ENCODE peak calls at places on chromosomes 7 and 10, in four cellular contexts. U is HEK293T, Z is GM12878, J is K562. S is an unnamed sample.

GRCh38 chr7:97064972-97065587 is 40.4 kb upstream of the DLX5 start:
- DNase-seq in U (peak), Z (no peak), J (peak), S (peak)

GRCh38 chr7:77699056-77699455 is 2.8 kb downstream of the RSBN1L start:
- DNase-seq in U (no peak), Z (peak), J (no peak), S (peak)

GRCh38 chr7:130938661-130939060 is 204.7 kb upstream of the KLF14 start:
- DNase-seq in U (no peak), Z (no peak), J (no peak), S (no peak)

GRCh38 chr10:33010132-33011037 is 52.4 kb upstream of the ITGB1 start:
- DNase-seq in U (peak), Z (no peak), J (no peak), S (peak)

GRCh38 chr10:59177031-59177861 is 803 bp downstream of the PHYHIPL start:
- DNase-seq in U (peak), Z (no peak), J (no peak), S (peak)

GRCh38 chr7:137325927-137326326 is 17.6 kb downstream of the PTN start:
- DNase-seq in U (no peak), Z (no peak), J (no peak), S (no peak)

GRCh38 chr10:4586756-4587155 is 239.3 kb upstream of the AKR1E2 start:
- DNase-seq in U (no peak), Z (no peak), J (no peak), S (no peak)

GRCh38 chr10:59830601-59831259 is 75.6 kb downstream of the CCDC6 start:
- DNase-seq in U (peak), Z (no peak), J (peak), S (peak)

GRCh38 chr7:77409739-77410545 is 6.2 kb downstream of the GSAP start:
- DNase-seq in U (no peak), Z (no peak), J (no peak), S (no peak)

GRCh38 chr7:21504021-21504420 is 38.8 kb upstream of the DNAH11 start:
- DNase-seq in U (no peak), Z (no peak), J (no peak), S (no peak)

GRCh38 chr10:95289921-95290421 is 832 bp downstream of the PDLIM1 start:
- DNase-seq in U (no peak), Z (no peak), J (no peak), S (no peak)

GRCh38 chr7:12898610-12899009 is 211.2 kb downstream of the ARL4A start:
- DNase-seq in U (no peak), Z (no peak), J (peak), S (no peak)

GRCh38 chr7:20064181-20064970 is 152.8 kb downstream of the MACC1 start:
- DNase-seq in U (no peak), Z (no peak), J (no peak), S (no peak)

GRCh38 chr10:43857206-43857952 is 208.7 kb upstream of the ZNF32 start:
- DNase-seq in U (no peak), Z (no peak), J (no peak), S (peak)

GRCh38 chr7:27116962-27117686 is 13.4 kb downstream of the HOXA4 start:
- DNase-seq in U (no peak), Z (no peak), J (no peak), S (no peak)

GRCh38 chr10:14016011-14016536 is 314.6 kb downstream of the FRMD4A start:
- DNase-seq in U (no peak), Z (no peak), J (no peak), S (no peak)

GRCh38 chr7:155685070-155685790 is 40.8 kb downstream of the RBM33 start:
- DNase-seq in U (no peak), Z (no peak), J (no peak), S (no peak)

GRCh38 chr10:75788394-75789205 is 357.2 kb downstream of the LRMDA start:
- DNase-seq in U (no peak), Z (no peak), J (no peak), S (no peak)
- TF ChIP-seq FOXM1 in U (no peak), Z (no peak), J (no peak), S (no peak)

DNA sequence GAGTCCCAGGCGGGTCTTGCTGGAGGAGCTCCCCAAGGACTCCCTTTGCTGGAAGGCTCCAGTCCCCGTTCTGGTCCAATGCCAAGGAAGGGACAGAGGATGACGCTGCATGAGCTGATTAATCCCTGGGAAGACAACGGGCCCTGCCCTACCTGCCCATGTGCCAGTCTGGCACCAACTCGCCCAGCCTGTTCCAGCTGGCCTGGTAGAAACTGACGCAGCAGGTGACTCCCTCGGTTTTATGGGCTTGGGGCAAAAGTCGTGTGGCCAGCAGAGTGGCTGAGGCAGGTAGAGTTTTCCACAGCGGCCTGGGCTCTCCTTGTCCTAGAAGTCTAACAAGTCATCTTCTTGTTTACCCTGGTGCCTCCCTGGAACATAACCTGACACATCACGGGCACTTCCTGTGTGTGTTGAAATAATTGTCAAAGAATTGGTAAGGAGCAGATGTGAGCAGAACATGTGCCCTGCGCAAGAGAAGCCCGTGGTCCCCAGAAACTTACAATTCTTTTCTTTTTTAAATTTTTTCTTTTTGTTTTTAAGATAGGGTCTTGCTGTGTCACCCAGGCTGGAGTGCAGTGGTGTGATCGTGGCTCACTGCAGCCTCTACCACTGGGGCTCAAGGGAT is 20.3 kb upstream of the LMTK2 start:
- DNase-seq in U (no peak), Z (no peak), J (no peak), S (no peak)
- TF ChIP-seq FOXM1 in U (no peak), Z (no peak), J (no peak), S (no peak)

DNA sequence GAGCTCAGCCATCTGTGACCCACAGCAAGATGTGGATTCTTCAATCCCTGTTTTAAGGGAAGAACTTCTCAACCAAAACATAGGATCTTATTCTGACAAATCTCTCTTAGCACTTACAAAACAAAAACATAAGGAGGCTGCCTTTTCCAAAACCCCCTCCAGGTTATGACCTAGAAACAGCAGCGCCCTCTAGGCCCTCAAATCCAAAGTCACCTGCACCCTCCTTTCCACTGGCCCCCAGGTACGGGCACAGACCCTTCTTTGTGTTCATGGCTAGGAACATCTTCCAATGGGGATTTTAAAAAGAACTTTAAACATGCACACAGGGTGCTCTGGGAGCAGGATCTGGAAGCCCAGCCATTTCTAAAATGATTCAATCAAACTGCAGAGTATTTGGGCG is 100.2 kb downstream of the FGFR2 start:
- DNase-seq in U (no peak), Z (no peak), J (no peak), S (no peak)
- TF ChIP-seq FOXM1 in U (no peak), Z (no peak), J (no peak), S (no peak)

DNA sequence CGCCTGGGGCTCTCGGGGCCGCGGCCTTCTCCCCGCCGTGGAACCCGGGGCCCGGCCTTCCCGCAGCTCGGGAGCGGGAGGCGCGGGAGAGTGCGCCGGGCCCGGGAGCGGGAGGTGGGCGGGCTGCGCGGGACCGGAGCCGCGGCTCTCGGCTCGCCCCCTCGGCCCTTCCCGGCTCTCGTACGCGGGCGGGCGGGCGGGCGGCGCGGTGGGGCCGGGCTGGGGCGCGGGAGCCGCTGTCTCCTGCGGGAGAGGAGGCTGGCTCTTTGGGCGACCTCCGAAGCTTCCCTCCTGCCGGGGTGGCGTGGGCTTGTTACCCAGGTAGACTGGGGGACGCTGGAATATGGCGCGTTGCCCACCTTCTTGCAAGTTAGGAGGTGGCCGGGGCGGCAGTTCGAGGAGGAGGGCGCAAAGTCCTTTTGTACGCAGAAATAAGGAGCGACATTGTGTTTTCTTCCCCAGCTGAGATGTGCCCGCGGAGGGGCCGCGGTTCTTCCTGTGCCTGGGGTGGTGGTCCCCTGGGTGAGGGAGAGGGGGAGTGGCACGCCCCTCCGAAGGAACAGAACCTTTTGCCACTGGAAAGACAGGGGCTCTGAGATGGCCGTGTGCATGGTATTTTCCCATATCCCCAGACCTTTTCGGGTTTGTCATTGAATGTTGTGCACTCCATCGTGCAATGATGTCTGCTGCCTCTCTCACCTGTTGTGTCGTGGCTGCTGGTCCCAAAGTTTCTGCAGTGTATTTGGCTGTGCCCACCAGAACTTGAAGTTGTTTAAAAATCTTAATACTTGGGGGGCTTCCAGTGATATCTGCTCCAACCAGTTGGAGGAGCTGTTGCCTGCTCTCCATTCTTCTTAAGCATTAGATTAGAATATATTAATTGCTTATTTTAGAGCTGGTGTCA is 844 bp downstream of the NRF1 start:
- DNase-seq in U (peak), Z (no peak), J (peak), S (peak)
- TF ChIP-seq FOXM1 in U (no peak), Z (no peak), J (peak), S (no peak)

DNA sequence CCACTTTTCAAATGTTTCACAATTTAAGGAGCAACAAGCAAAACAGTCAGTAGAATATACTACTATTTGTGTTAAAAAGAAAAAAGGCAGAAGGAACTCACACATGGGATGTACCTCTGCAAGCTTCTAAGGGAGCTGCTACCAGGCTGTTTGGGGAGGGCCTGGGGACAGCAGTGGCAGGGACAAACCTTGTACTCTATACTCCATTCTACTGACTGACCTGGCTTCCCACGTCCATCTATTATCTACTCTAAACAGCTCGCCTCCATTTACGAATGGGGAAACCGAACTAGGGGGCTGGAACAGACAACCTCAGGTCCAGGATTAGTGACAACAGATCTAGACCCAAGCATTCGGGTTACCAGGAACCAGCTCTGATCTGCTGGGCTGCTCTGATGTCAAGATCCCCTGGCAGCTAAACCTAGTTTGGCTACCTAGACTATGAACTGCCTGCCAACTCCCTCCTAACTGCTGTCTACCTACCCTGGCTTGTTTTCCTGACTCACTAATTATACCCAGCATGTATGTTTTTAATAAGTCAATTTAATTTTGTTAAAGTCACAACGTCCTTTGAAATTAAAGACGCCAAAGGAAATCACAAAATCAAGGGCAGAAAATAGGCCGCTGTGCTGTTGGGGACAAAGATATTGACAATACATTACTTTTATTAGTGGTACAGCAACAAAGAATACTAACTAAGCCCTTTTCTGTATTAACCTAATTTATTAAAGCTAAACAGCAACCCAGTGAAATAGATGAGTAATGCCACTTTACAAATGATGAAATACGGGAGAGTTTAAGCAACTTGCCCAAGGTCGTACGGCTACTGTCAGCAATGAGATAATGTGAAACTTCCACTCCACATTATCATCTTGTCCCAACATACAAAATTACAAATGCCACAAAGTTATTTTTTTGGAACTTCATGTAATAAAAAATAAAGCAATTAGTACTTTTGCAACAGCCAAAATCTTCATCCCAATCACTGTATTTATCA is 5.3 kb downstream of the PSAP start:
- DNase-seq in U (no peak), Z (no peak), J (no peak), S (no peak)
- TF ChIP-seq FOXM1 in U (no peak), Z (no peak), J (no peak), S (no peak)

GRCh38 chr10:97336446-97336845 is 1.9 kb upstream of the FRAT2 start:
- DNase-seq in U (no peak), Z (no peak), J (no peak), S (no peak)
- TF ChIP-seq FOXM1 in U (no peak), Z (no peak), J (no peak), S (no peak)

DNA sequence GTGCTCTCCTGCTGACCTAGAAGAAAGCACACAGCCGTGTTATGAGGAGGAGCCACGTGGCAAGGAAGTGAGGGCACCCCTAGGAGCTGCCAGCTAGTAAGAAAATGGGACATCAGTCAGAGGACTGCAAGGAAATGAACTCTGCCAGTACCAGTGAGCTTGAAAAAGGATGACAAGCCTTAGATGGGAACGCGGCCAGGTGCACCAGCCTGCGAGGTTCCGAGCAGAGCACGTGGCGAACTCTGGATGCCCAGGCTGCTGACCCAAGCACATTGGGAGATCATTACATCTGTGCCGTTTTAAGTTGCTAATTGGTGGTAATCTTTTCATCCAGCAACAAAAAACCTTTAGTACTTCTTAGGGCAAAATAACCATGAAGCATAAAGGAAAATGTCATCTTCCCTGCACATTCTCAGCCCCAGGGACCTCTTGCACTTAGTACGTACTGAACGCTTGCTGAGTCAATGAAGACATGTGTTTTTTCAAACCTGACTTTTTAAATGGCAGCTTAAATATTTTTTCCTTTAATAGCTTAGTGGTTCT is 69.4 kb downstream of the AMZ1 start:
- DNase-seq in U (no peak), Z (no peak), J (no peak), S (peak)
- TF ChIP-seq FOXM1 in U (no peak), Z (no peak), J (no peak), S (no peak)

GRCh38 chr7:22806754-22807153 is 15.9 kb downstream of the TOMM7 start:
- DNase-seq in U (no peak), Z (no peak), J (no peak), S (no peak)

GRCh38 chr7:22799633-22800032 is 23.0 kb downstream of the TOMM7 start:
- DNase-seq in U (no peak), Z (no peak), J (no peak), S (no peak)

GRCh38 chr7:22801907-22802306 is 20.7 kb downstream of the TOMM7 start:
- DNase-seq in U (no peak), Z (no peak), J (no peak), S (no peak)

GRCh38 chr7:22805227-22805626 is 17.4 kb downstream of the TOMM7 start:
- DNase-seq in U (no peak), Z (no peak), J (no peak), S (no peak)

DNA sequence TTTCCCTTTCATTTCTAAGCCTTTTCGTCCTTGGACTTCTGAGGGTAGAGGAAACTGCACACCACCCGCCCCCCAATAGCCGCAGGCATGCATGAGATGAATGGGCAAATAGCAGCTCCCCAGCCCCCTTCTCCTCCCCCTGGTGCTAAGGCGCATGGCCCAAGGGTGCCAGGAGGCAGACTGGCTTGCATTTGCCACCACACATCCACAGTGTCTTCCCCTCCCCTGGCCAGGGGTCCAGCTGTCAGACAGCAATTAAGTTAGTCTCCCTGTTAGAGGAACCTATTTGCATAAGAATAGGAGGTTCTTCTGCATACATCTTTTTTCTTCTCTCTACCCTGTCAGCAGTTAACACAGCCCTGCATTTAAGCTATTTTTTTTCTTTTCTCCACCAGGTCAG is 20.2 kb downstream of the TOMM7 start:
- DNase-seq in U (no peak), Z (no peak), J (no peak), S (no peak)
- TF ChIP-seq FOXM1 in U (no peak), Z (no peak), J (no peak), S (no peak)

S was measured in SK-N-SH.